ENCODE peak calls at places on chromosomes 3 and 15, in six cellular contexts. One of them, this sample, is unnamed.
A peak's percentile ranks its signal among the peaks of the same experiment; 100 is the strongest.

GRCh38 chr3:127747066-127747465 is 74.3 kb downstream of the ABTB1 start:
- DNase-seq in mesenchymal stem cell: no peak
- DNase-seq in IMR-90: no peak
- DNase-seq in H1: no peak
- DNase-seq in neuronal stem cell: no peak
- DNase-seq in H9: no peak
- DNase-seq in this sample: no peak

GRCh38 chr15:67030036-67030762 is 35.2 kb upstream of the SMAD3 start:
- DNase-seq in H1: peak; percentile 85
- DNase-seq in IMR-90: no peak
- DNase-seq in mesenchymal stem cell: peak; percentile 43
- DNase-seq in neuronal stem cell: peak; percentile 76
- DNase-seq in H9: peak; percentile 86
- DNase-seq in this sample: no peak

GRCh38 chr3:123453675-123454074 is 4.8 kb upstream of the ADCY5 start:
- DNase-seq in IMR-90: no peak
- DNase-seq in H1: no peak
- DNase-seq in neuronal stem cell: no peak
- DNase-seq in H9: no peak
- DNase-seq in mesenchymal stem cell: no peak
- DNase-seq in this sample: no peak

GRCh38 chr3:76063019-76063418 is 277.7 kb upstream of the ZNF717 start:
- DNase-seq in IMR-90: peak; percentile 82
- DNase-seq in H9: no peak
- DNase-seq in neuronal stem cell: no peak
- DNase-seq in mesenchymal stem cell: peak; percentile 59
- DNase-seq in H1: no peak
- DNase-seq in this sample: peak; percentile 1

GRCh38 chr15:39610665-39611064 is 29.8 kb downstream of the THBS1 start:
- DNase-seq in neuronal stem cell: no peak
- DNase-seq in H1: no peak
- DNase-seq in IMR-90: no peak
- DNase-seq in H9: no peak
- DNase-seq in mesenchymal stem cell: peak; percentile 4
- DNase-seq in this sample: no peak

GRCh38 chr3:141383555-141384129 is 15.3 kb downstream of the ZBTB38 start:
- DNase-seq in H9: no peak
- DNase-seq in IMR-90: peak; percentile 67
- DNase-seq in mesenchymal stem cell: peak; percentile 27
- DNase-seq in H1: no peak
- DNase-seq in neuronal stem cell: no peak
- DNase-seq in this sample: peak; percentile 63

GRCh38 chr15:92617197-92618037 is 38.2 kb downstream of the FAM174B start:
- DNase-seq in H1: no peak
- DNase-seq in IMR-90: peak; percentile 57
- DNase-seq in mesenchymal stem cell: peak; percentile 85
- DNase-seq in H9: no peak
- DNase-seq in neuronal stem cell: no peak
- DNase-seq in this sample: peak; percentile 71

GRCh38 chr3:55297235-55297634 is 189.9 kb downstream of the WNT5A start:
- DNase-seq in mesenchymal stem cell: no peak
- DNase-seq in neuronal stem cell: no peak
- DNase-seq in H1: no peak
- DNase-seq in IMR-90: no peak
- DNase-seq in H9: no peak
- DNase-seq in this sample: no peak

GRCh38 chr15:68983821-68984517 is 30.5 kb upstream of the NOX5 start:
- DNase-seq in neuronal stem cell: no peak
- DNase-seq in IMR-90: peak; percentile 16
- DNase-seq in H1: no peak
- DNase-seq in mesenchymal stem cell: no peak
- DNase-seq in H9: no peak
- DNase-seq in this sample: peak; percentile 5

GRCh38 chr3:8760506-8760905 is 8.9 kb downstream of the OXTR start:
- DNase-seq in IMR-90: no peak
- DNase-seq in H1: no peak
- DNase-seq in H9: no peak
- DNase-seq in mesenchymal stem cell: no peak
- DNase-seq in neuronal stem cell: no peak
- DNase-seq in this sample: no peak

GRCh38 chr3:194395201-194395600 is 3.9 kb downstream of the GP5 start:
- DNase-seq in neuronal stem cell: no peak
- DNase-seq in mesenchymal stem cell: peak; percentile 68
- DNase-seq in H1: peak; percentile 36
- DNase-seq in H9: no peak
- DNase-seq in IMR-90: peak; percentile 48
- DNase-seq in this sample: peak; percentile 33

GRCh38 chr15:97027772-97028171 is 697.3 kb downstream of the NR2F2 start:
- DNase-seq in IMR-90: no peak
- DNase-seq in H9: no peak
- DNase-seq in mesenchymal stem cell: no peak
- DNase-seq in neuronal stem cell: no peak
- DNase-seq in H1: no peak
- DNase-seq in this sample: no peak

GRCh38 chr3:116425126-116425525 is 20.2 kb downstream of the LSAMP start:
- DNase-seq in H1: no peak
- DNase-seq in H9: no peak
- DNase-seq in IMR-90: no peak
- DNase-seq in neuronal stem cell: no peak
- DNase-seq in mesenchymal stem cell: no peak
- DNase-seq in this sample: no peak

GRCh38 chr15:90413411-90414379 is 25.7 kb downstream of the IQGAP1 start:
- DNase-seq in IMR-90: peak; percentile 69
- DNase-seq in H1: no peak
- DNase-seq in H9: no peak
- DNase-seq in neuronal stem cell: no peak
- DNase-seq in mesenchymal stem cell: peak; percentile 87
- DNase-seq in this sample: peak; percentile 98

GRCh38 chr15:69513450-69513849 is 60.8 kb downstream of the RPLP1 start:
- DNase-seq in IMR-90: no peak
- DNase-seq in neuronal stem cell: no peak
- DNase-seq in mesenchymal stem cell: no peak
- DNase-seq in H1: no peak
- DNase-seq in H9: no peak
- DNase-seq in this sample: no peak

GRCh38 chr15:64855206-64856000 is 13.7 kb downstream of the PLEKHO2 start:
- DNase-seq in H1: no peak
- DNase-seq in H9: peak; percentile 22
- DNase-seq in neuronal stem cell: no peak
- DNase-seq in IMR-90: peak; percentile 65
- DNase-seq in mesenchymal stem cell: peak; percentile 42
- DNase-seq in this sample: no peak

GRCh38 chr3:64107154-64107553 is 83.9 kb upstream of the PSMD6 start:
- DNase-seq in H1: no peak
- DNase-seq in neuronal stem cell: no peak
- DNase-seq in mesenchymal stem cell: no peak
- DNase-seq in H9: no peak
- DNase-seq in IMR-90: no peak
- DNase-seq in this sample: no peak
- H3K14ac ChIP-seq in H1: no peak overlapping the region
- H3K14ac ChIP-seq in neuronal stem cell: no peak overlapping the region
- H3K14ac ChIP-seq in mesenchymal stem cell: no peak overlapping the region
- H3K14ac ChIP-seq in H9: no peak overlapping the region
- H3K14ac ChIP-seq in IMR-90: no peak overlapping the region
- H3K14ac ChIP-seq in this sample: no peak overlapping the region

DNA sequence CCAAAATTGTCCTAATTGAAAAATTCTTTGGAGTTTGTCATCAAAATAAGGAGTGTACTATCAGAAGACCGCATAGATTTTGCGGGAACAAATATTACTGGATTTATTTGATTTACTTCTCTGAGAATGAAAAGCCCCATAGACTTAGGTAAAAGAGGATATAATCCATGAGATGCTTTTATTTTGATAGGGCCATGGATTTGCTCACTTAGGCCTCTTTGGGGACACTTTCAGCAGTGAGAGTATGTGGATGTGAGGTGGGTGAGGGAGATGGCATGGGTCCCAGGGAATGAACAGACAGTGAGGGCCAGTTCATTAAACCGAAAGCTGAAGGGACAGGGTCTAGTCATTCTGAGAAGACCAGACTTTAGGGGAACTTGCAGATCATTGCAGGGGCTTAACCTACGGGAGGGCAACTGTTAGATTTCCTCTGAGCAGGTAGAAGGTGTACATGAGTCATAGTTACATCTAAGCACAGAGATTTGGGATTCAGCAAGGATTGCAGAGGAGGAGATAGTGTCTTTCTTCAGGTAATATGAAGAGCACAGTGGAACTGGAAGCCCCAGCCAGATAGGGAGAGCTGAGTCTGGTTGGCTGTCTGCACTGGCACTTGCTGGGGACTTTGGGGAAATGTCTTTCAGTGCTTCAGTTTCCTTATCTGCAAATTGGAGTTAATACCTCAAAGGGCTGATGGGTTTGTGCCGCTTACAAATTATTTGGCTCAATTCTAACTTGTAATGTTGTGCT is 30.8 kb downstream of the SH3GL3 start:
- DNase-seq in H1: no peak
- DNase-seq in mesenchymal stem cell: no peak
- DNase-seq in H9: no peak
- DNase-seq in neuronal stem cell: no peak
- DNase-seq in IMR-90: no peak
- DNase-seq in this sample: no peak
- H4K91ac ChIP-seq in H1: no peak overlapping the region
- H4K91ac ChIP-seq in mesenchymal stem cell: no peak overlapping the region
- H4K91ac ChIP-seq in H9: no peak overlapping the region
- H4K91ac ChIP-seq in neuronal stem cell: no peak overlapping the region
- H4K91ac ChIP-seq in IMR-90: no peak overlapping the region
- H4K91ac ChIP-seq in this sample: no peak overlapping the region

DNA sequence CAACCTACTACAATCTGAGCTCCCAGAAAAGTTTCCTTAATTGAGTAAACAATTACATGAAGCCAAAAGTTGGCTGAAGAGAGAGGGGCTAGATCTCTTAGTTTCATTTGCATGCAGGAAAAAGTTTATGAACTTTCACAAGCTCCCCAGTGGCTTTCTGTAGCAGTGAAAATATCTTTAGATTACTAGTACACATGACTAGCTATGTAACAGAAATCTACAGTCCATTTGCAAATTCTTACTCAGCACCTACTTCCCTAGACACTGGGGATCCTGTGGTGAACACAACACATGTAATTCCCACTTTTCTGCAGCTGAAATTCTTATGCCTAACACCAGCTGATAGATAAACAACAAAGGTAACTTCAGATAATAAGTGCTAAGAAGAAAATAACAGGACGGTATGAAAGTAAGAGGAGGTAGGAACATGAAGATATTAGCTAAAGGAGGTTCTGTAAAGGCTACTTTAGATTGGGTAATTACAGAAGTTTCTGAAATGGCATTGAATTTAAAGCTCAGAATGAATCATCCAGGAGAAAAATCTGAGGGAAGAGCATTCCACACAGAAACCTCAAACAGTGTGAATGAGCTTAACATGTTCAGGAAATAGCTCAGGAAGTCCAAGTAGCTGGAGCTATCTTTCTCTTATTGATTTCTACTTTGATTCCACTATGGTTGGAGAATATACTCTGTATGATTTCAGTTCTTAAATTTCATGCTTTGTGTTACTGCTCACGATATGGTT is 204.8 kb downstream of the MAGI1 start:
- DNase-seq in mesenchymal stem cell: peak; percentile 60
- DNase-seq in neuronal stem cell: no peak
- DNase-seq in IMR-90: peak; percentile 80
- DNase-seq in H1: no peak
- DNase-seq in H9: no peak
- DNase-seq in this sample: no peak
- H3K14ac ChIP-seq in mesenchymal stem cell: no peak overlapping the region
- H3K14ac ChIP-seq in neuronal stem cell: no peak overlapping the region
- H3K14ac ChIP-seq in IMR-90: peak overlapping the region; percentile 34
- H3K14ac ChIP-seq in H1: no peak overlapping the region
- H3K14ac ChIP-seq in H9: no peak overlapping the region
- H3K14ac ChIP-seq in this sample: no peak overlapping the region

GRCh38 chr3:196273655-196274054 is 13.9 kb downstream of the PCYT1A start:
- DNase-seq in mesenchymal stem cell: no peak
- DNase-seq in IMR-90: no peak
- DNase-seq in H9: peak; percentile 97
- DNase-seq in H1: no peak
- DNase-seq in neuronal stem cell: no peak
- DNase-seq in this sample: no peak
- H4K91ac ChIP-seq in mesenchymal stem cell: no peak overlapping the region
- H4K91ac ChIP-seq in IMR-90: no peak overlapping the region
- H4K91ac ChIP-seq in H9: no peak overlapping the region
- H4K91ac ChIP-seq in H1: peak overlapping the region; percentile 22
- H4K91ac ChIP-seq in neuronal stem cell: peak overlapping the region; percentile 40
- H4K91ac ChIP-seq in this sample: no peak overlapping the region

GRCh38 chr15:55358471-55358870 is 39.4 kb downstream of the PIGB start:
- DNase-seq in H1: no peak
- DNase-seq in mesenchymal stem cell: no peak
- DNase-seq in H9: no peak
- DNase-seq in neuronal stem cell: no peak
- DNase-seq in IMR-90: no peak
- DNase-seq in this sample: no peak
- H3K14ac ChIP-seq in H1: no peak overlapping the region
- H3K14ac ChIP-seq in mesenchymal stem cell: no peak overlapping the region
- H3K14ac ChIP-seq in H9: no peak overlapping the region
- H3K14ac ChIP-seq in neuronal stem cell: no peak overlapping the region
- H3K14ac ChIP-seq in IMR-90: no peak overlapping the region
- H3K14ac ChIP-seq in this sample: no peak overlapping the region

GRCh38 chr15:70922119-70922518 is 29.5 kb downstream of the LRRC49 start:
- DNase-seq in IMR-90: no peak
- DNase-seq in mesenchymal stem cell: no peak
- DNase-seq in H9: no peak
- DNase-seq in H1: no peak
- DNase-seq in neuronal stem cell: no peak
- DNase-seq in this sample: no peak
- H4K91ac ChIP-seq in IMR-90: no peak overlapping the region
- H4K91ac ChIP-seq in mesenchymal stem cell: no peak overlapping the region
- H4K91ac ChIP-seq in H9: no peak overlapping the region
- H4K91ac ChIP-seq in H1: no peak overlapping the region
- H4K91ac ChIP-seq in neuronal stem cell: no peak overlapping the region
- H4K91ac ChIP-seq in this sample: no peak overlapping the region

DNA sequence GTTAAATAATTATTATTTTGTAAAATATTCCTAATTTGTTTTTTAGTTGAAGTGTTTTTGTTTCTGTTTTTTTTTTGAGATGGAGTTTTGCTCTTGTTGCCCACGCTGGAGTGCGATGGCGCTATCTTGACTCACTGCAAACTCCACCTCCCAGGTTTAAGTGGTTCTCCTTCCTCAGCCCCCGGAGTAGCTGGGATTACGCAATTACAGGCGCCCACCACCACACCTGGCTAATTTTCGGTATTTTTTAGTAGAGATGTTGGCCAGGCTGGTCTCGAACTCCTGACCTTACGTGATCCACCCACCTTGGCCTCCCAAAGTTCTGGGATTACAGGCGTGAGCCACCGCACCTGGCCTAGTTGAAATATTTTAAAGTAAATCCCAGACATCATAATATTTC is 48.7 kb upstream of the GATM start:
- DNase-seq in mesenchymal stem cell: no peak
- DNase-seq in H1: no peak
- DNase-seq in IMR-90: no peak
- DNase-seq in neuronal stem cell: no peak
- DNase-seq in H9: no peak
- DNase-seq in this sample: no peak
- H3K14ac ChIP-seq in mesenchymal stem cell: no peak overlapping the region
- H3K14ac ChIP-seq in H1: no peak overlapping the region
- H3K14ac ChIP-seq in IMR-90: no peak overlapping the region
- H3K14ac ChIP-seq in neuronal stem cell: no peak overlapping the region
- H3K14ac ChIP-seq in H9: no peak overlapping the region
- H3K14ac ChIP-seq in this sample: no peak overlapping the region